ENCODE peak calls at places on chromosomes 3 and 15, in five cellular contexts. T is H9, Y is neuronal stem cell, S is H1, D is trophoblast cell. V is an unnamed sample. For H3K4me1, the result is how much of the 10 kb centered on the place peaks cover.

GRCh38 chr3:24069045-24069444 is 124.0 kb downstream of the NR1D2 start:
- DNase-seq in Y (no peak), D (peak), S (no peak), T (no peak), V (peak)

GRCh38 chr15:67103432-67103831 is 38.0 kb downstream of the SMAD3 start:
- DNase-seq in S (no peak), T (no peak), Y (no peak), D (no peak), V (no peak)

GRCh38 chr3:132545471-132545870 is 51.6 kb upstream of the ACKR4 start:
- DNase-seq in Y (no peak), S (no peak), D (no peak), T (no peak), V (no peak)

GRCh38 chr3:39166134-39166710 is 12.8 kb upstream of the CSRNP1 start:
- DNase-seq in D (peak), T (no peak), S (no peak), Y (no peak), V (peak)

GRCh38 chr3:127670761-127671522 is 1.8 kb upstream of the ABTB1 start:
- DNase-seq in S (no peak), D (no peak), T (no peak), Y (no peak), V (no peak)

GRCh38 chr15:77553257-77553656 is 79.5 kb downstream of the LINGO1 start:
- DNase-seq in T (no peak), D (no peak), S (no peak), Y (no peak), V (no peak)

GRCh38 chr3:125011941-125012340 is 43.9 kb downstream of the HEG1 start:
- DNase-seq in S (no peak), D (no peak), T (no peak), Y (no peak), V (peak)

GRCh38 chr3:33250712-33251111 is 26.5 kb upstream of the FBXL2 start:
- DNase-seq in S (no peak), D (no peak), T (no peak), Y (no peak), V (peak)

GRCh38 chr15:81835731-81836130 is 210.1 kb downstream of the MEX3B start:
- DNase-seq in T (no peak), S (no peak), D (no peak), Y (no peak), V (no peak)

GRCh38 chr3:177126015-177126773 is 71.1 kb downstream of the TBL1XR1 start:
- DNase-seq in S (no peak), D (peak), Y (no peak), T (no peak), V (no peak)

GRCh38 chr3:49511631-49512030 is 41.6 kb downstream of the DAG1 start:
- DNase-seq in S (no peak), T (no peak), D (no peak), Y (no peak), V (no peak)

GRCh38 chr3:63384382-63384781 is 106.3 kb downstream of the SYNPR start:
- DNase-seq in S (no peak), D (no peak), T (no peak), Y (no peak), V (no peak)

GRCh38 chr3:101758224-101758623 is 20.8 kb upstream of the NXPE3 start:
- DNase-seq in S (no peak), T (no peak), D (no peak), Y (no peak), V (no peak)

GRCh38 chr15:61335998-61336648 is 107.0 kb upstream of the RORA start:
- DNase-seq in S (no peak), D (no peak), Y (no peak), T (no peak), V (no peak)

GRCh38 chr3:187987919-187988318 is 166.0 kb upstream of the LPP start:
- DNase-seq in S (no peak), Y (no peak), D (no peak), T (no peak), V (no peak)

GRCh38 chr3:31695280-31696008 is 162.7 kb downstream of the STT3B start:
- DNase-seq in D (peak), S (no peak), Y (no peak), T (peak), V (no peak)

GRCh38 chr3:89246326-89246725 is 138.9 kb downstream of the EPHA3 start:
- DNase-seq in T (peak), S (peak), Y (peak), D (no peak), V (no peak)

GRCh38 chr3:65024148-65024547 is 336.3 kb upstream of the ADAMTS9 start:
- DNase-seq in D (no peak), S (peak), T (peak), Y (no peak), V (no peak)

GRCh38 chr3:133944641-133945441 is 49.2 kb upstream of the RAB6B start:
- DNase-seq in Y (no peak), S (no peak), T (no peak), D (peak), V (peak)

GRCh38 chr3:16452265-16452664 is 61.2 kb downstream of the RFTN1 start:
- DNase-seq in T (no peak), S (no peak), D (no peak), Y (no peak), V (no peak)

GRCh38 chr3:153268564-153269279 is 106.7 kb downstream of the RAP2B start:
- DNase-seq in T (no peak), S (no peak), D (no peak), Y (no peak), V (no peak)

GRCh38 chr3:126676919-126677705 is 22.2 kb upstream of the TXNRD3 start:
- DNase-seq in Y (no peak), T (no peak), D (no peak), S (peak), V (peak)

GRCh38 chr15:68792901-68793766 is 27.6 kb downstream of the ANP32A start:
- DNase-seq in Y (no peak), T (no peak), D (no peak), S (no peak), V (no peak)

GRCh38 chr3:116067275-116067674 is 378.0 kb downstream of the LSAMP start:
- DNase-seq in S (no peak), Y (no peak), T (no peak), D (no peak), V (no peak)

GRCh38 chr15:40054746-40055575 is 16.0 kb upstream of the SRP14 start:
- DNase-seq in D (peak), Y (no peak), S (no peak), T (no peak), V (peak)

GRCh38 chr3:124599779-124600693 is 130.2 kb upstream of the UMPS start:
- DNase-seq in S (no peak), T (no peak), D (no peak), Y (no peak), V (no peak)

GRCh38 chr3:51358981-51359380 is 26.1 kb upstream of the MANF start:
- DNase-seq in Y (no peak), D (no peak), S (no peak), T (no peak), V (no peak)

GRCh38 chr3:128052831-128053419 is 688 bp downstream of the SEC61A1 start:
- DNase-seq in S (no peak), D (no peak), Y (no peak), T (no peak), V (peak)

GRCh38 chr3:46405301-46406079 is 1.4 kb downstream of the CCR5AS start:
- DNase-seq in Y (no peak), D (no peak), T (no peak), S (no peak), V (peak)

GRCh38 chr3:104429727-104430126 is 937.0 kb upstream of the ALCAM start:
- DNase-seq in S (no peak), Y (no peak), D (no peak), T (no peak), V (no peak)
- H2BK12ac ChIP-seq in S (no peak), Y (no peak), D (no peak), T (no peak), V (no peak)

GRCh38 chr15:90596943-90597342 is 67.2 kb downstream of the CRTC3 start:
- DNase-seq in T (no peak), D (no peak), S (no peak), Y (no peak), V (no peak)

GRCh38 chr15:90597477-90598052 is 67.8 kb downstream of the CRTC3 start:
- DNase-seq in D (no peak), T (no peak), Y (no peak), S (no peak), V (no peak)

GRCh38 chr15:90598679-90599078 is 69.0 kb downstream of the CRTC3 start:
- DNase-seq in T (no peak), S (no peak), D (no peak), Y (no peak), V (no peak)

GRCh38 chr15:90599116-90599515 is 69.4 kb downstream of the CRTC3 start:
- DNase-seq in S (no peak), Y (no peak), D (no peak), T (no peak), V (no peak)

GRCh38 chr15:90598053-90598577 is 68.4 kb downstream of the CRTC3 start:
- DNase-seq in D (no peak), T (peak), Y (no peak), S (no peak), V (peak)
- H3K9ac ChIP-seq in D (no peak), T (no peak), Y (no peak), S (no peak), V (no peak)

GRCh38 chr15:74400915-74401757 is 32.6 kb downstream of the SEMA7A start:
- DNase-seq in Y (no peak), D (no peak), S (no peak), T (no peak), V (no peak)
- H3K4me1 ChIP-seq in Y (under half), D (under half), S (under half), T (under half), V (half or more)

GRCh38 chr3:121703973-121704372 is 43.3 kb upstream of the HCLS1 start:
- DNase-seq in S (no peak), D (no peak), T (no peak), Y (no peak), V (no peak)

GRCh38 chr3:121705541-121705940 is 44.0 kb downstream of the GOLGB1 start:
- DNase-seq in T (no peak), D (no peak), Y (no peak), S (no peak), V (no peak)

GRCh38 chr3:121707531-121708273 is 41.8 kb downstream of the GOLGB1 start:
- DNase-seq in Y (no peak), D (no peak), T (no peak), S (no peak), V (no peak)
- H2BK12ac ChIP-seq in Y (no peak), D (no peak), T (no peak), S (no peak), V (no peak)

DNA sequence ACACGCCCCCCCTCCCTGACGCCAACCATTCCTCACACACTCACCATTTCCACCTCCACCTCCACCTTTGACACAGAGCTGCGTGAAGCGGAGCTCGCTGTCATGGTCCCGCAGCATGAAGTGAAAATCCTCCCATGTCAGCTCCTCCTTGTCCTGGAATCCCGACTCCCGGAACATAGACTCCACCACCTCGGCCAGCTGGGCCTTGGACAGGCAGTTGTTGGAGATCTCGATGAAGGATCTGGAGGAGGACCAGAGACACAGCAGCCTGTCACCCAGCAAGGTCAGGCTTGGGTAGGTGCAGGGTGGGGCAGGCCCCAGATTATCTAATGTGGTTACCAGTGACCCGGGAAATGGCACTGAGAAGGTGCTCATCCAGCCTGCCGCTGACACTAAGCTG is 12.2 kb downstream of the DUOX2 start:
- DNase-seq in T (no peak), D (no peak), S (no peak), Y (no peak), V (no peak)
- H3K9ac ChIP-seq in T (no peak), D (no peak), S (no peak), Y (no peak), V (no peak)

GRCh38 chr3:123347205-123347604 is 101.7 kb downstream of the ADCY5 start:
- DNase-seq in D (no peak), T (no peak), Y (no peak), S (no peak), V (no peak)
- H3K4me1 ChIP-seq in D (under half), T (under half), Y (under half), S (under half), V (under half)

DNA sequence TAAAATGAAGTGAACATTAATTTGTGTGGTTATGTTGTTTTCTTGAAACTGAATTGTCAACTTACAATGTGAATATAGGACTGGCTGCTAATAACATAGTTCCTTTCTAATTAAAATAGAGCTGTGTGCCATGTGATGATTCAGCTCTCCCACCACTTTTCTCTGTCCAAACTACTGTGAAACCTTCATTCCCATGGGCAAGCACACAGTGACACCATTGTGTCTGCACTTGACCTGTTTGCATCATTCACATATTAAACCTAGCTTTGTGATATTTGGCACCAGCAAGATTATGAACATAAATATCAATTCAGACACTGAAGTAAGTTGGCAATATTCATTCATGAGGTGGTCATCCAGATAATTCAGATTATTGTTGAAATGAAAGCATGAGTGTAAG is 78.8 kb upstream of the TCF12 start:
- DNase-seq in T (no peak), Y (no peak), S (no peak), D (no peak), V (no peak)
- H2BK12ac ChIP-seq in T (no peak), Y (no peak), S (no peak), D (no peak), V (no peak)

GRCh38 chr15:38085931-38086562 is 151.6 kb downstream of the TMCO5A start:
- DNase-seq in T (no peak), S (no peak), Y (no peak), D (no peak), V (peak)
- H3K9ac ChIP-seq in T (no peak), S (no peak), Y (no peak), D (no peak), V (peak)

V was measured in mesenchymal stem cell.